ENCODE peak calls at places on chromosomes 2 and 18, in six cellular contexts. E is stimulated activated CD8-positive, alpha-beta memory T cell treated with anti-CD3 and anti-CD28 coated beads, Interleukin-4, amount 100 ng/mL, for 24 hours; V is EH; C is effector CD8-positive, alpha-beta T cell; U is activated CD8-positive, alpha-beta T cell treated with anti-CD3 and anti-CD28 coated beads for 36 hours; K is HT1080. T is an unnamed sample.

GRCh38 chr2:182818541-182819308 is 47.7 kb downstream of the FRZB start:
- DNase-seq in V (no peak), C (no peak), U (no peak), E (no peak), K (no peak), T (no peak)

GRCh38 chr2:74599676-74600075 is 45.2 kb downstream of the DOK1 start:
- DNase-seq in E (no peak), K (no peak), U (no peak), V (no peak), C (no peak), T (no peak)

GRCh38 chr2:173755798-173756197 is 209.4 kb downstream of the SP3 start:
- DNase-seq in V (no peak), C (no peak), U (no peak), K (no peak), E (no peak), T (no peak)

GRCh38 chr2:108570416-108570815 is 36.1 kb downstream of the LIMS1 start:
- DNase-seq in V (peak), K (peak), E (no peak), C (no peak), U (no peak), T (peak)

GRCh38 chr2:205892141-205893064 is 193.6 kb downstream of the INO80D start:
- DNase-seq in C (no peak), U (no peak), K (no peak), E (no peak), V (peak), T (peak)

GRCh38 chr2:142866426-142866825 is 11.0 kb upstream of the KYNU start:
- DNase-seq in E (no peak), V (no peak), C (no peak), U (no peak), K (no peak), T (no peak)

GRCh38 chr2:202165945-202166344 is 72.5 kb downstream of the SUMO1 start:
- DNase-seq in V (peak), U (no peak), C (no peak), E (no peak), K (no peak), T (peak)

GRCh38 chr2:20430461-20431302 is 16.2 kb upstream of the RHOB start:
- DNase-seq in V (no peak), K (peak), E (no peak), C (no peak), U (peak), T (no peak)

GRCh38 chr18:48304906-48305693 is 104.1 kb downstream of the ZBTB7C start:
- DNase-seq in U (no peak), K (no peak), C (no peak), V (no peak), E (no peak), T (no peak)

GRCh38 chr18:80050797-80051196 is 16.6 kb downstream of the RBFA start:
- DNase-seq in K (no peak), V (no peak), E (no peak), C (no peak), U (no peak), T (no peak)

GRCh38 chr18:51765712-51766360 is 568.4 kb upstream of the MEX3C start:
- DNase-seq in U (no peak), C (no peak), E (no peak), K (no peak), V (no peak), T (no peak)

GRCh38 chr2:17793803-17794349 is 22.4 kb upstream of the MSGN1 start:
- DNase-seq in U (no peak), E (no peak), C (no peak), V (peak), K (no peak), T (no peak)

GRCh38 chr2:121237980-121238665 is 46.9 kb downstream of the TFCP2L1 start:
- DNase-seq in V (peak), C (no peak), U (no peak), E (no peak), K (peak), T (peak)

GRCh38 chr18:13414542-13414941 is 196.0 kb downstream of the LDLRAD4 start:
- DNase-seq in K (no peak), C (no peak), V (no peak), E (no peak), U (no peak), T (no peak)

GRCh38 chr2:184598313-184599053 is at the start of gene ZNF804A:
- DNase-seq in C (no peak), V (peak), K (peak), E (no peak), U (peak), T (peak)

GRCh38 chr2:174610243-174610995 is 12.8 kb upstream of the WIPF1 start:
- DNase-seq in C (no peak), K (no peak), U (no peak), E (no peak), V (peak), T (peak)

GRCh38 chr2:235501663-235502009 is 7.8 kb downstream of the AGAP1 start:
- DNase-seq in E (no peak), U (peak), V (no peak), C (no peak), K (no peak), T (no peak)

GRCh38 chr2:27182346-27182745 is 29.5 kb upstream of the ATRAID start:
- DNase-seq in C (no peak), U (no peak), K (no peak), E (no peak), V (peak), T (peak)

GRCh38 chr2:21070322-21071257 is 26.7 kb upstream of the APOB start:
- DNase-seq in V (no peak), K (no peak), U (no peak), C (no peak), E (no peak), T (no peak)

GRCh38 chr2:98909381-98910211 is 26.4 kb downstream of the CRACDL start:
- DNase-seq in V (peak), K (peak), U (no peak), C (no peak), E (no peak), T (peak)

GRCh38 chr18:3059272-3059671 is 46.3 kb upstream of the LPIN2 start:
- DNase-seq in U (no peak), E (no peak), C (no peak), K (no peak), V (no peak), T (no peak)